ENCODE peak calls at places on chromosomes 6 and 20, in five cellular contexts. J is tibial artery; M is AG04450; C is CD8-positive, alpha-beta T cell; I is astrocyte of the spinal cord. B is an unnamed sample.

GRCh38 chr20:59123011-59123676 is 40.5 kb upstream of the ZNF831 start:
- DNase-seq in J (no peak), I (no peak), C (peak), M (no peak), B (no peak)

GRCh38 chr20:19628570-19629134 is 129.4 kb upstream of the RIN2 start:
- DNase-seq in C (no peak), M (peak), J (no peak), I (peak), B (peak)

GRCh38 chr6:159234102-159234553 is 64.9 kb downstream of the FNDC1 start:
- DNase-seq in C (no peak), M (no peak), J (no peak), I (no peak), B (no peak)

GRCh38 chr20:54085425-54085824 is 15.0 kb upstream of the BCAS1 start:
- DNase-seq in M (no peak), C (no peak), J (no peak), I (no peak), B (no peak)

GRCh38 chr20:23115823-23116222 is 29.7 kb upstream of the CD93 start:
- DNase-seq in M (peak), I (no peak), C (no peak), J (peak), B (no peak)

GRCh38 chr6:81166770-81167169 is 585.7 kb downstream of the TENT5A start:
- DNase-seq in I (peak), J (no peak), M (peak), C (no peak), B (no peak)

GRCh38 chr6:33714385-33715040 is 3.0 kb upstream of the UQCC2 start:
- DNase-seq in C (no peak), M (no peak), J (no peak), I (no peak), B (no peak)

GRCh38 chr6:148239215-148239614 is 103.4 kb upstream of the SASH1 start:
- DNase-seq in I (no peak), M (no peak), C (no peak), J (no peak), B (no peak)

GRCh38 chr6:27766405-27766804 is 145.8 kb downstream of the OR2B2 start:
- DNase-seq in I (no peak), J (no peak), C (no peak), M (no peak), B (no peak)

GRCh38 chr6:14917101-14917500 is 328.8 kb upstream of the JARID2 start:
- DNase-seq in M (peak), J (no peak), C (no peak), I (peak), B (no peak)

GRCh38 chr20:46828471-46828870 is 66.2 kb upstream of the EYA2 start:
- DNase-seq in C (no peak), I (peak), M (peak), J (no peak), B (no peak)

GRCh38 chr6:155256122-155256795 is 7.6 kb upstream of the CLDN20 start:
- DNase-seq in J (no peak), M (no peak), C (no peak), I (no peak), B (no peak)

GRCh38 chr6:135094403-135094821 is 39.8 kb upstream of the HBS1L start:
- DNase-seq in J (no peak), I (no peak), M (no peak), C (peak), B (no peak)

GRCh38 chr20:51450221-51450712 is 92.3 kb downstream of the NFATC2 start:
- DNase-seq in M (no peak), C (no peak), J (no peak), I (no peak), B (no peak)

GRCh38 chr6:2706482-2706881 is 44.2 kb downstream of the MYLK4 start:
- DNase-seq in M (no peak), I (no peak), J (no peak), C (no peak), B (no peak)

GRCh38 chr6:29528300-29528931 is 31.1 kb downstream of the UBD start:
- DNase-seq in C (no peak), I (no peak), M (no peak), J (no peak), B (no peak)

GRCh38 chr6:47241742-47242482 is 67.8 kb downstream of the TNFRSF21 start:
- DNase-seq in C (no peak), I (no peak), J (no peak), M (no peak), B (no peak)

GRCh38 chr6:160055378-160055777 is 66.2 kb upstream of the SLC22A1 start:
- DNase-seq in I (no peak), M (no peak), C (no peak), J (no peak), B (no peak)

GRCh38 chr20:37556538-37556937 is 28.9 kb upstream of the BLCAP start:
- DNase-seq in I (no peak), C (no peak), M (no peak), J (no peak), B (no peak)

GRCh38 chr20:62776692-62777527 is 19.4 kb upstream of the MRGBP start:
- DNase-seq in C (peak), I (no peak), J (no peak), M (no peak), B (no peak)

GRCh38 chr20:34922654-34923381 is 32.8 kb downstream of the GSS start:
- DNase-seq in M (peak), C (no peak), I (peak), J (no peak), B (no peak)

GRCh38 chr6:44154067-44154466 is 4.6 kb upstream of the CAPN11 start:
- DNase-seq in M (no peak), I (no peak), C (no peak), J (no peak), B (no peak)

GRCh38 chr6:44152533-44152932 is 6.1 kb upstream of the CAPN11 start:
- DNase-seq in C (no peak), J (no peak), M (no peak), I (no peak), B (no peak)

GRCh38 chr6:44151348-44152108 is 7.1 kb upstream of the CAPN11 start:
- DNase-seq in C (peak), J (peak), I (peak), M (no peak), B (peak)

GRCh38 chr6:44150317-44150917 is 8.2 kb upstream of the CAPN11 start:
- DNase-seq in M (no peak), J (no peak), I (no peak), C (no peak), B (no peak)

GRCh38 chr6:44152109-44152461 is 6.5 kb upstream of the CAPN11 start:
- DNase-seq in C (no peak), J (no peak), M (no peak), I (no peak), B (no peak)
- TF ChIP-seq CTCF in C (peak), J (no peak), M (no peak), I (no peak), B (peak)

GRCh38 chr20:38649275-38649891 is 47.8 kb downstream of the ARHGAP40 start:
- DNase-seq in I (no peak), C (no peak), M (no peak), J (no peak), B (peak)
- TF ChIP-seq CTCF in I (peak), C (no peak), M (peak), J (no peak), B (peak)

GRCh38 chr6:39393075-39393474 is 70.6 kb upstream of the KCNK16 start:
- DNase-seq in I (no peak), C (no peak), M (no peak), J (no peak), B (no peak)

GRCh38 chr6:39388526-39389371 is 66.2 kb upstream of the KCNK16 start:
- DNase-seq in M (no peak), I (no peak), C (no peak), J (no peak), B (no peak)

GRCh38 chr6:39391182-39391581 is 68.7 kb upstream of the KCNK16 start:
- DNase-seq in M (no peak), C (no peak), J (no peak), I (no peak), B (no peak)

GRCh38 chr6:39387785-39388184 is 65.3 kb upstream of the KCNK16 start:
- DNase-seq in C (no peak), J (no peak), M (no peak), I (no peak), B (no peak)

DNA sequence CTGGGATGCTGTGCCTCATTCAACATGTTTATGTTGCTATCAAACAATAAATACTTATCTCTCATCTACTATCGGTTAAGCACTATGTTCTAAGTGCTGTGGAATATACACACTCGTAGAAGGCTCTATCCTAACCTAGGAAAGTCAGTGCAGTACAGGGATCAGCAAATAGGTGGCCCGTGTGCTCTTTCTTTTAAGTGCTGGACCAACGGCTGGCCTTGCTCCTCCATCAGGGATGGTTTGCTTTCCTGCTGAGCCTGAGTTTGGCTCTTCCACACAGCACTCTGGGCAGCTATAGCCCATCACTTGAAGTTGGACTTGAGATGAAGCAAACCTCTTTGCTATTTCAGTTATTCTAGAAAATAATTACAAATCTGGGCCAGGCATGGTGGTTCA is 66.9 kb upstream of the KCNK16 start:
- DNase-seq in I (no peak), M (no peak), J (no peak), C (no peak), B (no peak)
- TF ChIP-seq CTCF in I (peak), M (no peak), J (no peak), C (no peak), B (peak)

DNA sequence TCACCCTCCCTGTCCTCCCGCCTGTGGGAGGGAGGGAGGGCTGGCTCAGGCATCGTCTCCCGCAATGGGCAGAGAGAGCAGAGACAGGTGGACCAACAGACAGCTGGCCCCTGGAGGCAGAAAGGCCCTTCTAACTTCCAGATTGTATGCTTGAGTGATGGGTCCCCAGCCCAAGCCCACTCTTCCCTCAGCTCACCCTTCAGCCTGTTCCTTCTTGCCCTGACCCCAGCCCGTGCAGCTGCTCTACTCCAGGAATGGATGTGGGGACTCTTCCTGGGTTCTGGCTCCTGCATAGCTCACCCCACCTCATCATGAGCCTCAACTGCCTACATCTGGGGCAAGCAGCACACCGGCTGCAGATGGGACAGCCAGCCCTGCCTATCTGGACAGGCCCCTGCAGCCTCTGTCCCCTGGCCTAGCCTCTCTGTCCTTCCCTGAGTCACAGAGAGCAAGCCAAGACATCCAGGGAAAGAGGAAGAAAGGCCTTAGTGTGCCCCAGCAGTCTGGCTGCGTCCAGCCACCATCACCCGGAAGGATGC is 11.5 kb upstream of the SLC22A7 start:
- DNase-seq in M (no peak), J (no peak), C (no peak), I (no peak), B (no peak)
- TF ChIP-seq CTCF in M (no peak), J (no peak), C (no peak), I (no peak), B (no peak)

B was measured in neural crest cell.